ENCODE peak calls at places on chromosomes 16 and 17, in six cellular contexts. Y is transverse colon; J is thoracic aorta; K is lower lobe of right lung; D is CD4-positive, CD25-positive, alpha-beta regulatory T cell; E is mesendoderm. G is an unnamed sample.

GRCh38 chr16:23057013-23057596 is 92.1 kb downstream of the USP31 start:
- DNase-seq in Y (no peak), J (no peak), K (no peak), D (no peak), E (no peak), G (no peak)

GRCh38 chr17:82881900-82882714 is 42.3 kb upstream of the ZNF750 start:
- DNase-seq in Y (peak; percentile 51), J (no peak), K (peak; percentile 80), D (no peak), E (no peak), G (peak; percentile 86)

GRCh38 chr16:82108774-82109173 is 61.2 kb downstream of the MPHOSPH6 start:
- DNase-seq in Y (no peak), J (no peak), K (no peak), D (no peak), E (no peak), G (no peak)

GRCh38 chr16:74726056-74726455 is 25.4 kb upstream of the MLKL start:
- DNase-seq in Y (peak; percentile 60), J (no peak), K (no peak), D (no peak), E (no peak), G (no peak)

GRCh38 chr16:65069090-65069489 is 52.8 kb downstream of the CDH11 start:
- DNase-seq in Y (no peak), J (no peak), K (no peak), D (no peak), E (no peak), G (no peak)

GRCh38 chr16:11084484-11085024 is 140.2 kb downstream of the CLEC16A start:
- DNase-seq in Y (no peak), J (no peak), K (no peak), D (no peak), E (no peak), G (no peak)

GRCh38 chr17:81860756-81861568 is 627 bp upstream of the P4HB start:
- DNase-seq in Y (peak; percentile 99), J (peak; percentile 94), K (peak; percentile 99), D (peak; percentile 100), E (peak; percentile 100), G (peak; percentile 99)

GRCh38 chr16:27405546-27406451 is 3.8 kb downstream of the IL21R start:
- DNase-seq in Y (no peak), J (no peak), K (no peak), D (peak; percentile 54), E (no peak), G (no peak)

GRCh38 chr17:75159196-75160031 is 5.1 kb upstream of the JPT1 start:
- DNase-seq in Y (no peak), J (no peak), K (no peak), D (no peak), E (peak; percentile 68), G (no peak)

GRCh38 chr17:17751489-17751995 is 70.3 kb downstream of the RAI1 start:
- DNase-seq in Y (no peak), J (no peak), K (no peak), D (peak; percentile 84), E (no peak), G (no peak)

GRCh38 chr16:75099738-75100615 is 16.6 kb downstream of the LDHD start:
- DNase-seq in Y (no peak), J (no peak), K (peak; percentile 66), D (peak; percentile 75), E (peak; percentile 54), G (peak; percentile 69)

GRCh38 chr17:16293918-16294317 is 59.4 kb downstream of the CENPV start:
- DNase-seq in Y (peak; percentile 67), J (no peak), K (no peak), D (no peak), E (no peak), G (no peak)

GRCh38 chr16:71637398-71637797 is 11.4 kb downstream of the MARVELD3 start:
- DNase-seq in Y (no peak), J (no peak), K (no peak), D (no peak), E (peak; percentile 97), G (no peak)

GRCh38 chr16:76955629-76956028 is 235.4 kb upstream of the MON1B start:
- DNase-seq in Y (no peak), J (no peak), K (no peak), D (no peak), E (no peak), G (no peak)

GRCh38 chr17:74748279-74748528 is 224 bp upstream of the NHERF1 start:
- DNase-seq in Y (no peak), J (no peak), K (no peak), D (no peak), E (no peak), G (no peak)

GRCh38 chr16:88007321-88007731 is 56.1 kb downstream of the BANP start:
- DNase-seq in Y (no peak), J (no peak), K (no peak), D (no peak), E (no peak), G (no peak)

GRCh38 chr16:51012396-51012795 is 138.7 kb downstream of the SALL1 start:
- DNase-seq in Y (no peak), J (no peak), K (no peak), D (no peak), E (peak; percentile 83), G (no peak)

GRCh38 chr17:81340606-81341346 is 45.7 kb upstream of the SLC38A10 start:
- DNase-seq in Y (no peak), J (no peak), K (no peak), D (no peak), E (no peak), G (no peak)

GRCh38 chr17:32302037-32302436 is 36.4 kb downstream of the RHBDL3 start:
- DNase-seq in Y (no peak), J (no peak), K (no peak), D (no peak), E (no peak), G (no peak)
- H3K4me1 ChIP-seq in Y (no peaks in the 10 kb centered on the region), J (no peaks in the 10 kb centered on the region), K (no peaks in the 10 kb centered on the region), D (no peaks in the 10 kb centered on the region), E (peaks cover 13% of the 10 kb centered on the region), G (no peaks in the 10 kb centered on the region)

GRCh38 chr16:16038950-16039349 is 89.5 kb downstream of the ABCC1 start:
- DNase-seq in Y (no peak), J (no peak), K (no peak), D (no peak), E (no peak), G (no peak)
- H3K36me3 ChIP-seq in Y (no peaks in the 10 kb centered on the region), J (peaks cover 42% of the 10 kb centered on the region), K (peaks cover 81% of the 10 kb centered on the region), D (peaks cover 41% of the 10 kb centered on the region), E (peaks cover 3% of the 10 kb centered on the region), G (peaks cover 49% of the 10 kb centered on the region)

GRCh38 chr16:19716183-19716582 is 1.8 kb downstream of the KNOP1 start:
- DNase-seq in Y (peak; percentile 63), J (no peak), K (no peak), D (no peak), E (no peak), G (no peak)
- H3K4me3 ChIP-seq in Y (no peak overlapping the region), J (no peak overlapping the region), K (no peak overlapping the region), D (peak overlapping the region; percentile 27), E (no peak overlapping the region), G (no peak overlapping the region)

DNA sequence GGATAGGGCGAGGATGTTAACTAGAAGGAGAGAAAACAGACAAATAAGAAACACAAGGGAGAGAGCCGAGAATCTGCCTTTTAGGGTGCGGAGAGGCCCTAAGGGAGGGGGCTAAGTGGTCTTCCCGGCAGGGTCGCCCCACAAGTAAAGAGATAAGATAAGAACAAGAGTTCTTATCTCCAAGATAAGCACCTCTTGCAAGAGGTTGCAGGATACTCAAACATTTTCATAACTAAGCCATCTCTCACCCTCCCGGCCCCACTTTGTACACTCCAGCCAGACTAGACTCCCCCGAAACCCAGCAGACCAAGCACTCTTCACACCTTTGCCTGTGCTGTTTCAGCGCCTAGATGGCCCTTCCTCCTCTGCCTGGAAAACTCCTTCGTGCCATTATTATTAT is 14.3 kb downstream of the ZNF319 start:
- DNase-seq in Y (no peak), J (no peak), K (no peak), D (no peak), E (no peak), G (no peak)
- H3K4me1 ChIP-seq in Y (peaks cover 6% of the 10 kb centered on the region), J (peaks cover 9% of the 10 kb centered on the region), K (peaks cover 16% of the 10 kb centered on the region), D (peaks cover 18% of the 10 kb centered on the region), E (peaks cover 6% of the 10 kb centered on the region), G (no peaks in the 10 kb centered on the region)

G was measured in upper lobe of right lung.